ENCODE peak calls at places on chromosomes 1 and 21, in five cellular contexts. N is OCI-LY7; L is CD8-positive, alpha-beta T cell; G is adrenal gland; O is PC-3. F is an unnamed sample.

GRCh38 chr1:33349081-33349759 is 28.3 kb upstream of the A3GALT2 start:
- DNase-seq in L (peak; percentile 30), G (peak; percentile 49), N (peak; percentile 61), O (peak; percentile 28), F (no peak)

GRCh38 chr1:1144843-1145546 is 28.7 kb upstream of the TTLL10 start:
- DNase-seq in N (no peak), O (no peak), G (no peak), L (no peak), F (no peak)

GRCh38 chr1:58539553-58539952 is 7.0 kb downstream of the OMA1 start:
- DNase-seq in G (no peak), L (no peak), O (no peak), N (no peak), F (no peak)

GRCh38 chr1:46991083-46991923 is 32.2 kb upstream of the CYP4X1 start:
- DNase-seq in L (no peak), O (peak; percentile 63), G (no peak), N (peak; percentile 4), F (no peak)

GRCh38 chr1:161085165-161085564 is 4.2 kb downstream of the NECTIN4 start:
- DNase-seq in G (no peak), L (no peak), N (no peak), O (no peak), F (no peak)

GRCh38 chr1:188670837-188671236 is 1806.8 kb downstream of the BRINP3 start:
- DNase-seq in N (no peak), L (no peak), G (no peak), O (peak; percentile 80), F (no peak)

GRCh38 chr1:84830136-84830535 is 62.9 kb downstream of the LPAR3 start:
- DNase-seq in G (no peak), L (no peak), N (no peak), O (no peak), F (no peak)

GRCh38 chr1:155062702-155063411 is 683 bp upstream of the EFNA4 start:
- DNase-seq in N (peak; percentile 84), G (peak; percentile 55), L (peak; percentile 64), O (peak; percentile 48), F (no peak)

GRCh38 chr1:50610563-50610962 is 187.3 kb upstream of the DMRTA2 start:
- DNase-seq in G (no peak), O (no peak), L (no peak), N (peak; percentile 42), F (no peak)

GRCh38 chr21:21101911-21102310 is 103.7 kb downstream of the NCAM2 start:
- DNase-seq in G (peak; percentile 64), L (no peak), N (no peak), O (peak; percentile 48), F (no peak)

GRCh38 chr1:187110351-187110750 is 281.6 kb downstream of the PLA2G4A start:
- DNase-seq in G (no peak), L (no peak), N (no peak), O (no peak), F (no peak)

GRCh38 chr1:176754663-176755062 is 291.7 kb downstream of the PAPPA2 start:
- DNase-seq in O (no peak), N (no peak), G (no peak), L (no peak), F (no peak)

GRCh38 chr21:15400905-15401304 is 328.9 kb upstream of the USP25 start:
- DNase-seq in L (no peak), N (no peak), G (no peak), O (no peak), F (no peak)

GRCh38 chr1:116020668-116021272 is 44.5 kb downstream of the SLC22A15 start:
- DNase-seq in L (peak; percentile 13), G (peak; percentile 40), N (peak; percentile 63), O (peak; percentile 77), F (no peak)

GRCh38 chr21:14670409-14670808 is 124.3 kb upstream of the SAMSN1 start:
- DNase-seq in N (no peak), L (no peak), G (no peak), O (no peak), F (no peak)

GRCh38 chr1:52629021-52629643 is 3.8 kb upstream of the SHISAL2A start:
- DNase-seq in L (no peak), G (no peak), O (no peak), N (no peak), F (no peak)

GRCh38 chr1:192941722-192942411 is 117.3 kb downstream of the UCHL5 start:
- DNase-seq in G (no peak), L (no peak), N (no peak), O (no peak), F (no peak)

GRCh38 chr1:237760981-237761380 is 129.7 kb downstream of the ZP4 start:
- DNase-seq in L (no peak), N (no peak), O (no peak), G (no peak), F (no peak)

GRCh38 chr1:1337793-1338147 is 6.7 kb downstream of the TAS1R3 start:
- DNase-seq in G (no peak), O (peak; percentile 53), N (peak; percentile 58), L (no peak), F (no peak)

GRCh38 chr1:166165661-166166399 is 971 bp downstream of the FAM78B start:
- DNase-seq in O (no peak), L (no peak), G (no peak), N (no peak), F (peak; percentile 20)

GRCh38 chr1:51423098-51423821 is 92.9 kb upstream of the TTC39A start:
- DNase-seq in O (no peak), G (peak; percentile 65), L (no peak), N (no peak), F (no peak)

GRCh38 chr1:3670823-3671251 is 18.5 kb downstream of the TP73 start:
- DNase-seq in G (no peak), O (no peak), L (no peak), N (no peak), F (no peak)

GRCh38 chr1:165858364-165858823 is 31.0 kb downstream of the UCK2 start:
- DNase-seq in L (no peak), O (no peak), G (no peak), N (no peak), F (no peak)

GRCh38 chr21:14273736-14274538 is 58.0 kb downstream of the RBM11 start:
- DNase-seq in G (peak; percentile 59), N (no peak), O (no peak), L (no peak), F (peak; percentile 64)

GRCh38 chr1:31376374-31377134 is 3.7 kb upstream of the FABP3 start:
- DNase-seq in L (no peak), N (no peak), G (no peak), O (peak; percentile 41), F (no peak)

GRCh38 chr21:43361127-43361492 is 65.8 kb downstream of the SIK1 start:
- DNase-seq in L (no peak), N (peak; percentile 69), G (no peak), O (no peak), F (no peak)

DNA sequence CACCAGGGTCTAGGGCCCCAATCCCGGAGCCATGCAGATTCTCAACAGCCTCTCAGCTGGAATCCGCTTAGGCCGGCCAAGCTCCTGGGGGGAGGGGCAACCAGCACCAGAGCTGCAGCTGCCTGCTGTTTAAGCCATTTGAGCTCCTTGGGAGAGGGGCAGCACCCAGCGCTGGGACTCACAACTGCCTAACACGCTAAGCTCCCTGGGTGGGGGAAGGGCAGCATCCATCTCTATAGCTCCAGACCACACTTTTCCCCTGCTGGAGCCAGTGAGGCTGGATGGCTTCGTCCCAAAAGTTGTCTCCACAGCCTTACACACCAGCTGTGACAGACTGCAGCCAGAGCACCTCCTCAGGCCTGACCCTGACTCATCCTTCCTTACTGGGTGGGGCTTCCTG is 6.9 kb upstream of the PTGFR start:
- DNase-seq in O (peak; percentile 60), N (no peak), G (no peak), L (no peak), F (no peak)
- H3K4me3 ChIP-seq in O (no peak overlapping the region), N (no peak overlapping the region), G (no peak overlapping the region), L (no peak overlapping the region), F (no peak overlapping the region)

DNA sequence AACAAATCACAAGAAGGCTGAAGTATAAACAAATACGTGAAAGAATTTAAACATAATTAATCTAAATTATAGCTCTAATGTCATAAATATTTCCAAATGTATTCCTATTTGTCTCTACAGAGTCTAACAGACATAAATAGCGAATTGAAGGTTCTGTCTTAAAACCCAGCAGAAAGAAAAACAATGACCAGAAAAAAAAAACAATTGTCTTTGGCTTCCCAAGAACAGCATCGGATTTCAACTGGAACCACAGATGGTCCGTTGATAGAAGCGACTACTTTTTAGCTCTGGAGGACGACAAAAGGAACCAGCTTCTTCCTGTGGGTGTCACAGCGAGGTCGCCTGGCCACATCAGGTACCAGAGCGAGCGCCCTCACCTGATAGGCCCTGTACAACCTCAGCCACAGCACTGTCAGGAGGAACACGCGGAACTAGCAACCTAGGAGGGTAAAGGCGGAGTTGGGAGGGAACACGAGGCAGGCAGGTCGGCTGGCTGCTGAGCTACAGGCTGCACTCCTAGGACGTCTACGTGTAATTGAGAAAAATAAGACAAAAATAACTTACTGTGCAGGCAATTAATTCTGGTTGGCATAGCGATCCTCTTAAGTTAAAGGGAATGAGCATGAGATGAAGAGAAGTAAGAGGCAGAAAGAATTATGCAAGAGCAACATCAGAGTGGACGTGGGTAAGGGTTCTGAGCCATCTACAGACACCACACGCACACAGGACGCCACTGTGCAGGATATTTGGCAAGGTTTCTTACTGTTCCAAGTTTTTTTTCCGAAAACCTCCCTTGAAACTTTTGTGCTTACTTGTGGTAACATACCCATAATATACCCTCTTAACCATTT is 16.7 kb upstream of the PRDM15 start:
- DNase-seq in G (no peak), O (no peak), L (peak; percentile 43), N (peak; percentile 46), F (no peak)
- H3K27ac ChIP-seq in G (peak overlapping the region; percentile 92), O (no peak overlapping the region), L (no peak overlapping the region), N (no peak overlapping the region), F (peak overlapping the region; percentile 31)

DNA sequence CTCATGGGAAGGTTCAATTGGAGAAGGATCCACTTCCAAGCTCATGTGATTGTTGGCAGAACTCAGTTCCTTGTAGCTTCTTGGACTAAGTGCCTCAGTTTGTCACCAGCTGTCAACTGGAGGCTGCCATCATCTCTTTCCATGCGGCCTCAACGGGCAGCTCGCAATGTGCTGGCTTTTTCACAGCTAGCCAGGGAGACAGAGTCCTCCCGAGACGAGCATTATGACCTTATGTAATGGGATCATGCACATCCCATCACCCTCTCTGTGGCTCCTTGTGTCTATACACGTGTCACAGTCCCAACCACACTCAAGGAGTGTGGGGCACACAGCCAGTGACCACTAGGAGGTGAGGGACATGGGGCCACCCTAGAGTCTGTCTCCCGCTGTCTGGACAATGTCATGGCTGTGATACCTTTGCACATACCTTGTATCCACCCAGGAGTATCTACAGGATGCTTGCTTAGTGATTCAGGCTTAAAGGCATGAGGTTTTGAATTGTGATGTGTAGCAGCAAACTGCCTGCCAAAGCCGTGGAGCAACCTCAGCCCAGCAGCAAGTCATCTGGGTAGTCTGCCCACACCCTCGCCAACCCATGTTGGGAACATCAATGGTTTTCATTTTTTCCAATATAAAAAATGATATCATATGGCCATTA is 3.9 kb upstream of the KRTAP10-6 start:
- DNase-seq in G (no peak), O (peak; percentile 88), N (no peak), L (no peak), F (no peak)
- TF ChIP-seq CTCF in G (no peak), O (no peak), N (no peak), L (no peak), F (no peak)

GRCh38 chr1:199310701-199311100 is 671.9 kb downstream of the PTPRC start:
- DNase-seq in O (no peak), N (no peak), L (no peak), G (no peak), F (no peak)

GRCh38 chr1:199305053-199305452 is 666.2 kb downstream of the PTPRC start:
- DNase-seq in O (no peak), L (no peak), G (no peak), N (no peak), F (no peak)

GRCh38 chr1:199311478-199312242 is 672.8 kb downstream of the PTPRC start:
- DNase-seq in N (no peak), L (no peak), O (no peak), G (no peak), F (no peak)

GRCh38 chr1:199307865-199308264 is 669.0 kb downstream of the PTPRC start:
- DNase-seq in G (no peak), O (no peak), L (no peak), N (no peak), F (no peak)

GRCh38 chr1:199308349-199308846 is 669.6 kb downstream of the PTPRC start:
- DNase-seq in L (no peak), N (no peak), G (no peak), O (no peak), F (no peak)
- H3K4me3 ChIP-seq in L (no peak overlapping the region), N (no peak overlapping the region), G (no peak overlapping the region), O (no peak overlapping the region), F (no peak overlapping the region)

F was measured in tibial artery.